ENCODE peak calls at places on chromosomes 3 and 15, in four cellular contexts. I is IMR-90, H is heart left ventricle, M is adrenal gland. Z is an unnamed sample.

GRCh38 chr3:13496879-13497278 is 16.8 kb downstream of the HDAC11 start:
- DNase-seq in H (no peak), I (no peak), M (no peak), Z (no peak)

GRCh38 chr3:158456114-158456513 is 114.9 kb upstream of the MLF1 start:
- DNase-seq in M (no peak), H (no peak), I (peak), Z (no peak)

GRCh38 chr3:107143206-107143605 is 234.0 kb upstream of the CCDC54 start:
- DNase-seq in I (no peak), H (no peak), M (no peak), Z (no peak)

GRCh38 chr3:72343078-72343477 is 505.2 kb downstream of the SHQ1 start:
- DNase-seq in M (no peak), I (peak), H (no peak), Z (no peak)

GRCh38 chr3:56795807-56796185 is 6.0 kb downstream of the ARHGEF3 start:
- DNase-seq in I (no peak), H (no peak), M (no peak), Z (no peak)

GRCh38 chr3:174330303-174330702 is 528.8 kb upstream of the NAALADL2 start:
- DNase-seq in I (peak), M (no peak), H (no peak), Z (no peak)

GRCh38 chr15:58590901-58591300 is 158.6 kb downstream of the ADAM10 start:
- DNase-seq in M (no peak), H (no peak), I (no peak), Z (no peak)

GRCh38 chr3:140768921-140769320 is 91.1 kb downstream of the TRIM42 start:
- DNase-seq in M (no peak), H (no peak), I (no peak), Z (no peak)

GRCh38 chr15:31489281-31489680 is 162.6 kb downstream of the KLF13 start:
- DNase-seq in M (no peak), H (no peak), I (no peak), Z (no peak)

GRCh38 chr15:48109856-48110531 is 10.8 kb upstream of the SLC24A5 start:
- DNase-seq in I (no peak), H (no peak), M (no peak), Z (no peak)

DNA sequence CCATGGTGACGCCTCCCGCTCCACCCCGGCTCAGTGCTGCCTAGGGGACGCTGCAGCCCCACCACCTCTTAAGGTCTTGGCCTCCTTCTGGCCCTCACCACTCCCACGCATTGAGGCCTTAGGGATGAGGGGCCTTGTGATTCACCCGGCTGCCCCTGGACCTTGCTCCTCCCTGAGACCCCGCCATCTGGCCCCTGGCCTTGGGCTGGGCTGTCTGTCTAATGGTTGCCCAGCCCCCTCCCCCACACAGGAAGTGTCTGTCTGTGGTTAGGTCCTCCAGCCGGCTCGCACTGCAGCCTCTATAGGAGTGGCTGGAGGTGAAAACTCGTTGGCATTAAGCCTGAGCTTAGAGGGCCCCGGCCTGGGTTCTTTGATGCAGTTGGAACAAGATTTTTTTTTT is 21.5 kb upstream of the MTHFS start:
- DNase-seq in I (no peak), H (no peak), M (no peak), Z (no peak)
- TF ChIP-seq POLR2A in I (no peak), H (no peak), M (no peak), Z (no peak)

GRCh38 chr3:155753038-155753647 is 8.3 kb upstream of the PLCH1 start:
- DNase-seq in M (no peak), I (peak), H (no peak), Z (no peak)
- TF ChIP-seq CTCF in M (peak), I (peak), H (peak), Z (peak)

GRCh38 chr15:29822100-29822684 is at the start of gene TJP1:
- DNase-seq in M (peak), H (peak), I (peak), Z (no peak)
- H3K27ac ChIP-seq in M (peak), H (peak), I (peak), Z (peak)

DNA sequence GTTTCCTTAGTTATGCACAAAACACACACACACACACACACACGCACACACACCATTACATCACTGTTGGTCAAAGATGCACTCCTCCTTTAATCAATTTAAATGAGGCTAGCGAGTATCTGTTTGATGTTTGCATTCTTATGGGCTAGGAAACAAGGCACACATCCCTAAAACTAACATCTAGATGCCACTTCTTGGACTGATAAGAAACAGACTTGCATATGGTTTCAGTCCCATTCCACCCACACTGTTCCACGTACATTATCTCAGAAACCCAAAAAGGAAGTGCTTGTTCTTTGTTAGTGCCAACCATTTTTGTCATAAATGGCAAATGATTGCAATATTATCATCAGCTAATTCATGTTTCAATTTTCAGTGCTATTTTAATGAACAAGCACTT is 69.5 kb downstream of the CCR1 start:
- DNase-seq in M (no peak), H (no peak), I (no peak), Z (no peak)
- TF ChIP-seq POLR2A in M (no peak), H (no peak), I (no peak), Z (no peak)

GRCh38 chr15:88470625-88471372 is 3.3 kb downstream of the MRPS11 start:
- DNase-seq in M (no peak), I (no peak), H (no peak), Z (no peak)

GRCh38 chr15:88469321-88469720 is 1.8 kb downstream of the MRPS11 start:
- DNase-seq in M (no peak), H (no peak), I (no peak), Z (no peak)

GRCh38 chr15:88465633-88466219 is 1.5 kb downstream of the MRPL46 start:
- DNase-seq in I (peak), H (no peak), M (peak), Z (no peak)

GRCh38 chr15:88467073-88467934 is at the start of the genes MRPL46 and MRPS11:
- DNase-seq in H (peak), I (peak), M (peak), Z (peak)

GRCh38 chr15:88467935-88468528 is 524 bp downstream of the MRPS11 start:
- DNase-seq in H (no peak), M (no peak), I (peak), Z (no peak)
- TF ChIP-seq CTCF in H (no peak), M (no peak), I (peak), Z (no peak)

GRCh38 chr3:195177432-195178123 is 93.4 kb downstream of the XXYLT1 start:
- DNase-seq in I (no peak), M (no peak), H (no peak), Z (no peak)
- H3K27ac ChIP-seq in I (no peak), M (no peak), H (peak), Z (no peak)

GRCh38 chr3:29226709-29227108 is 54.2 kb upstream of the RBMS3 start:
- DNase-seq in M (no peak), I (peak), H (no peak), Z (no peak)

DNA sequence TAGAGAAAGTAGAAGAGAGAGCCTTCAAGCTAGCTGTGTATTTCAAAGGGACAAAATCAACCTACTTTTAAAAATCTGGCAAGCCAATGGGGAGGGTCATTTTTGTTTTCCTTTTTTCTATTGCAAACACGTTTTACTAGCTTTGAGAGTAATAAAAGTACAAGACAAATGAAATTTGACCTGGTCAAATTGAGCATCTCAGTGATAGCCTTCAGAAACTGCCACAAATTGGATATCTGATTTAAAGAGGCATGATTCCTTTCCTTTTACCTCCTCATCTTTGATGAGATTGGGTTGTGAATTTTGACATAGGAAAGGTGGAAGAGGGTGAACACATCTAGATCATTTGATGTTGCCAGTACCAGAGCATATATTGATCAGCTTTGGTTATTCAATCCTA is 53.6 kb upstream of the RBMS3 start:
- DNase-seq in M (no peak), I (no peak), H (no peak), Z (no peak)
- TF ChIP-seq POLR2A in M (no peak), I (no peak), H (no peak), Z (no peak)

GRCh38 chr3:48465531-48466378 is 19.2 kb downstream of the ATRIP start:
- DNase-seq in I (peak), H (peak), M (peak), Z (peak)
- TF ChIP-seq CTCF in I (peak), H (peak), M (peak), Z (peak)

GRCh38 chr3:156655819-156656566 is 18.4 kb upstream of the TIPARP start:
- DNase-seq in M (no peak), I (no peak), H (no peak), Z (no peak)
- H3K27ac ChIP-seq in M (no peak), I (no peak), H (no peak), Z (no peak)